ENCODE peak calls at places on chromosomes 11 and 22, in ten cellular contexts. One of them, this sample, is unnamed.

GRCh38 chr11:16611395-16612233 is 126.8 kb upstream of the C11orf58 start:
- DNase-seq in MCF 10A: no peak
- DNase-seq in endothelial cell: no peak
- DNase-seq in fibroblast of the aortic adventitia: no peak
- DNase-seq in Calu3: no peak
- DNase-seq in AG09309: no peak
- DNase-seq in AG04450: no peak
- DNase-seq in suprapubic skin: no peak
- DNase-seq in hepatocyte: peak
- DNase-seq in heart left ventricle: no peak
- DNase-seq in this sample: peak

GRCh38 chr22:45318558-45319318 is 9.0 kb downstream of the FAM118A start:
- DNase-seq in MCF 10A: no peak
- DNase-seq in hepatocyte: no peak
- DNase-seq in Calu3: no peak
- DNase-seq in fibroblast of the aortic adventitia: peak
- DNase-seq in AG04450: no peak
- DNase-seq in endothelial cell: no peak
- DNase-seq in AG09309: peak
- DNase-seq in suprapubic skin: no peak
- DNase-seq in heart left ventricle: no peak
- DNase-seq in this sample: peak

GRCh38 chr11:8768625-8769333 is 86.2 kb downstream of the RPL27A start:
- DNase-seq in endothelial cell: no peak
- DNase-seq in suprapubic skin: no peak
- DNase-seq in Calu3: peak
- DNase-seq in heart left ventricle: peak
- DNase-seq in AG04450: no peak
- DNase-seq in fibroblast of the aortic adventitia: peak
- DNase-seq in AG09309: no peak
- DNase-seq in MCF 10A: peak
- DNase-seq in hepatocyte: peak
- DNase-seq in this sample: no peak

GRCh38 chr11:75532200-75532972 is 6.6 kb upstream of the GDPD5 start:
- DNase-seq in hepatocyte: peak
- DNase-seq in Calu3: peak
- DNase-seq in AG04450: no peak
- DNase-seq in AG09309: no peak
- DNase-seq in suprapubic skin: no peak
- DNase-seq in heart left ventricle: no peak
- DNase-seq in endothelial cell: peak
- DNase-seq in fibroblast of the aortic adventitia: peak
- DNase-seq in MCF 10A: peak
- DNase-seq in this sample: peak

GRCh38 chr11:95337175-95337957 is 106.4 kb upstream of the SESN3 start:
- DNase-seq in endothelial cell: peak
- DNase-seq in suprapubic skin: peak
- DNase-seq in AG04450: no peak
- DNase-seq in hepatocyte: peak
- DNase-seq in heart left ventricle: peak
- DNase-seq in fibroblast of the aortic adventitia: peak
- DNase-seq in AG09309: peak
- DNase-seq in Calu3: no peak
- DNase-seq in MCF 10A: peak
- DNase-seq in this sample: peak

GRCh38 chr22:41320416-41321240 is 19.3 kb downstream of the ZC3H7B start:
- DNase-seq in MCF 10A: no peak
- DNase-seq in fibroblast of the aortic adventitia: no peak
- DNase-seq in endothelial cell: no peak
- DNase-seq in hepatocyte: no peak
- DNase-seq in AG09309: no peak
- DNase-seq in heart left ventricle: no peak
- DNase-seq in suprapubic skin: no peak
- DNase-seq in AG04450: no peak
- DNase-seq in Calu3: no peak
- DNase-seq in this sample: no peak

GRCh38 chr11:22769081-22769480 is 60.5 kb downstream of the SVIP start:
- DNase-seq in fibroblast of the aortic adventitia: no peak
- DNase-seq in AG04450: no peak
- DNase-seq in hepatocyte: no peak
- DNase-seq in MCF 10A: no peak
- DNase-seq in heart left ventricle: no peak
- DNase-seq in Calu3: no peak
- DNase-seq in AG09309: no peak
- DNase-seq in suprapubic skin: no peak
- DNase-seq in endothelial cell: no peak
- DNase-seq in this sample: no peak

GRCh38 chr11:112616292-112617088 is 344.7 kb upstream of the NCAM1 start:
- DNase-seq in AG04450: no peak
- DNase-seq in endothelial cell: no peak
- DNase-seq in fibroblast of the aortic adventitia: no peak
- DNase-seq in AG09309: no peak
- DNase-seq in MCF 10A: no peak
- DNase-seq in hepatocyte: no peak
- DNase-seq in heart left ventricle: no peak
- DNase-seq in suprapubic skin: no peak
- DNase-seq in Calu3: no peak
- DNase-seq in this sample: no peak

GRCh38 chr11:71268706-71269321 is 16.4 kb upstream of the SHANK2 start:
- DNase-seq in endothelial cell: no peak
- DNase-seq in MCF 10A: no peak
- DNase-seq in AG09309: no peak
- DNase-seq in fibroblast of the aortic adventitia: no peak
- DNase-seq in heart left ventricle: no peak
- DNase-seq in hepatocyte: no peak
- DNase-seq in suprapubic skin: peak
- DNase-seq in AG04450: no peak
- DNase-seq in Calu3: no peak
- DNase-seq in this sample: no peak

GRCh38 chr22:43991316-43992020 is 32.6 kb upstream of the PARVB start:
- DNase-seq in AG04450: no peak
- DNase-seq in heart left ventricle: no peak
- DNase-seq in fibroblast of the aortic adventitia: no peak
- DNase-seq in endothelial cell: no peak
- DNase-seq in suprapubic skin: no peak
- DNase-seq in MCF 10A: no peak
- DNase-seq in Calu3: no peak
- DNase-seq in AG09309: no peak
- DNase-seq in hepatocyte: no peak
- DNase-seq in this sample: no peak

GRCh38 chr22:25134028-25134427 is 65.6 kb upstream of the CRYBB3 start:
- DNase-seq in fibroblast of the aortic adventitia: peak
- DNase-seq in suprapubic skin: no peak
- DNase-seq in MCF 10A: peak
- DNase-seq in AG09309: no peak
- DNase-seq in hepatocyte: no peak
- DNase-seq in AG04450: no peak
- DNase-seq in endothelial cell: no peak
- DNase-seq in Calu3: peak
- DNase-seq in heart left ventricle: no peak
- DNase-seq in this sample: no peak

GRCh38 chr22:26476705-26477340 is 6.8 kb downstream of the HPS4 start:
- DNase-seq in AG09309: no peak
- DNase-seq in fibroblast of the aortic adventitia: peak
- DNase-seq in suprapubic skin: no peak
- DNase-seq in AG04450: peak
- DNase-seq in hepatocyte: no peak
- DNase-seq in Calu3: no peak
- DNase-seq in endothelial cell: no peak
- DNase-seq in MCF 10A: no peak
- DNase-seq in heart left ventricle: no peak
- DNase-seq in this sample: no peak

GRCh38 chr11:83219095-83219494 is 25.6 kb downstream of the ANKRD42 start:
- DNase-seq in suprapubic skin: no peak
- DNase-seq in AG09309: no peak
- DNase-seq in AG04450: no peak
- DNase-seq in endothelial cell: peak
- DNase-seq in MCF 10A: peak
- DNase-seq in hepatocyte: peak
- DNase-seq in fibroblast of the aortic adventitia: no peak
- DNase-seq in Calu3: peak
- DNase-seq in heart left ventricle: no peak
- DNase-seq in this sample: no peak
- TF ChIP-seq CTCF in suprapubic skin: no peak
- TF ChIP-seq CTCF in AG09309: peak
- TF ChIP-seq CTCF in AG04450: peak
- TF ChIP-seq CTCF in endothelial cell: no peak
- TF ChIP-seq CTCF in MCF 10A: no peak
- TF ChIP-seq CTCF in hepatocyte: peak
- TF ChIP-seq CTCF in fibroblast of the aortic adventitia: peak
- TF ChIP-seq CTCF in Calu3: peak
- TF ChIP-seq CTCF in heart left ventricle: no peak
- TF ChIP-seq CTCF in this sample: peak

DNA sequence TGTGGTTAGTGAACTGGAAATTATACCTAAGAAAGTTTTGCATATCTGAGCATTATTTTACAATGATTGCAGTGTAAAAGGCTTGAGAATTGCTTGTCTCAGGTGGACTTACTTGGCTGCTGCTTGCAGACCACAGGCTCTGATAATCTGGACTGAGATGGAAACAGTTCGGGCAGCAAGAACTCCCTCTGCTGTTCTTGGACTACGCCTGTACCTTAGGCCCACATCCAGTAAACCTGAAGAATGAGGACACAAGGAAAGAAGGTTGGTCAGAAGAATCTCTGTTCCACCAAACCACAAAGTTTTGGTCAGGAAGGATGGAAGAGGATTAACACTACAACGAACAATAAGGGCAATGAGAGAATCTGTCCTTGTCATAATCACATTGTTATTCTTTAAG is 80.1 kb downstream of the C2CD3 start:
- DNase-seq in endothelial cell: no peak
- DNase-seq in AG09309: no peak
- DNase-seq in heart left ventricle: no peak
- DNase-seq in AG04450: no peak
- DNase-seq in Calu3: peak
- DNase-seq in hepatocyte: no peak
- DNase-seq in suprapubic skin: no peak
- DNase-seq in fibroblast of the aortic adventitia: peak
- DNase-seq in MCF 10A: peak
- DNase-seq in this sample: no peak
- TF ChIP-seq CTCF in endothelial cell: no peak
- TF ChIP-seq CTCF in AG09309: peak
- TF ChIP-seq CTCF in heart left ventricle: no peak
- TF ChIP-seq CTCF in AG04450: peak
- TF ChIP-seq CTCF in Calu3: no peak
- TF ChIP-seq CTCF in hepatocyte: peak
- TF ChIP-seq CTCF in suprapubic skin: no peak
- TF ChIP-seq CTCF in fibroblast of the aortic adventitia: peak
- TF ChIP-seq CTCF in MCF 10A: no peak
- TF ChIP-seq CTCF in this sample: no peak

GRCh38 chr11:134835561-134835960 is 423.5 kb upstream of the B3GAT1 start:
- DNase-seq in heart left ventricle: no peak
- DNase-seq in hepatocyte: no peak
- DNase-seq in suprapubic skin: no peak
- DNase-seq in AG09309: no peak
- DNase-seq in MCF 10A: no peak
- DNase-seq in Calu3: no peak
- DNase-seq in endothelial cell: no peak
- DNase-seq in fibroblast of the aortic adventitia: no peak
- DNase-seq in AG04450: no peak
- DNase-seq in this sample: no peak
- TF ChIP-seq CTCF in heart left ventricle: no peak
- TF ChIP-seq CTCF in hepatocyte: no peak
- TF ChIP-seq CTCF in suprapubic skin: no peak
- TF ChIP-seq CTCF in AG09309: no peak
- TF ChIP-seq CTCF in MCF 10A: no peak
- TF ChIP-seq CTCF in Calu3: no peak
- TF ChIP-seq CTCF in endothelial cell: no peak
- TF ChIP-seq CTCF in fibroblast of the aortic adventitia: no peak
- TF ChIP-seq CTCF in AG04450: no peak
- TF ChIP-seq CTCF in this sample: no peak

GRCh38 chr11:93957553-93957952 is 63.6 kb upstream of the HEPHL1 start:
- DNase-seq in AG04450: no peak
- DNase-seq in Calu3: no peak
- DNase-seq in MCF 10A: no peak
- DNase-seq in hepatocyte: no peak
- DNase-seq in fibroblast of the aortic adventitia: no peak
- DNase-seq in heart left ventricle: no peak
- DNase-seq in suprapubic skin: no peak
- DNase-seq in AG09309: no peak
- DNase-seq in endothelial cell: no peak
- DNase-seq in this sample: no peak

GRCh38 chr11:93952082-93952780 is 68.9 kb upstream of the HEPHL1 start:
- DNase-seq in fibroblast of the aortic adventitia: no peak
- DNase-seq in AG04450: no peak
- DNase-seq in Calu3: no peak
- DNase-seq in MCF 10A: no peak
- DNase-seq in AG09309: no peak
- DNase-seq in hepatocyte: peak
- DNase-seq in suprapubic skin: no peak
- DNase-seq in endothelial cell: no peak
- DNase-seq in heart left ventricle: no peak
- DNase-seq in this sample: no peak
- TF ChIP-seq CTCF in fibroblast of the aortic adventitia: no peak
- TF ChIP-seq CTCF in AG04450: no peak
- TF ChIP-seq CTCF in Calu3: no peak
- TF ChIP-seq CTCF in MCF 10A: no peak
- TF ChIP-seq CTCF in AG09309: no peak
- TF ChIP-seq CTCF in hepatocyte: no peak
- TF ChIP-seq CTCF in suprapubic skin: no peak
- TF ChIP-seq CTCF in endothelial cell: no peak
- TF ChIP-seq CTCF in heart left ventricle: no peak
- TF ChIP-seq CTCF in this sample: no peak

DNA sequence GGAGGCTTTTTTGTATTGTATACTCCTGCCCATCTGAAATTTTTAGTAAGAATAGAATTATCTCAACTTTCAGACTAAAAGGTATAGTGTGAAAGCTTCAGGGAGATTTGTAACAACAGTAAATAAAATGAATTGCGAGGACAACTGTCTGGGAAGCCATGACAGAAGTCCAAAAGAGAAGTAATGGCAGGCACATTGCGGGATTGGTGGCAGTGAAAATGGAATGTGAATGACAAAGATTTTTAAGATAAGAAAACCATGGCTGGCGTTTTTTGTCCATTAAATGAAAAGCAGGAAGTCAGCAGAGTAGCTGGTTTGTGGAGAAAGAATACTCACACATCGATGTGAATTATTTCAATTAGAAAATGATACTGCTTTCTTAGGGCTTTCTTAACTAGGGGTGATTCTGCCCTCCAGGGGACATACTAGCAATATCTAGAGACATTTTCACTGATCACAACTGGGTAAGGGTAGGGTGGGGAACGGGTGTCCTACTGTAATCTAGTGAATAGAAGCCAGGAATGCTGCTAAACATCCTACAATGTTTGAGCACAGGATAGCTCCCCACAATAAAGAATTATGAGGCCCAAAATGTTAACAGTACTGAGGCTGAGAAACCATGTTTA is 1.6 kb downstream of the NPAT start:
- DNase-seq in AG09309: no peak
- DNase-seq in heart left ventricle: no peak
- DNase-seq in MCF 10A: peak
- DNase-seq in fibroblast of the aortic adventitia: peak
- DNase-seq in hepatocyte: no peak
- DNase-seq in suprapubic skin: no peak
- DNase-seq in AG04450: no peak
- DNase-seq in Calu3: no peak
- DNase-seq in endothelial cell: no peak
- DNase-seq in this sample: no peak
- TF ChIP-seq CTCF in AG09309: no peak
- TF ChIP-seq CTCF in heart left ventricle: no peak
- TF ChIP-seq CTCF in MCF 10A: no peak
- TF ChIP-seq CTCF in fibroblast of the aortic adventitia: peak
- TF ChIP-seq CTCF in hepatocyte: peak
- TF ChIP-seq CTCF in suprapubic skin: no peak
- TF ChIP-seq CTCF in AG04450: no peak
- TF ChIP-seq CTCF in Calu3: no peak
- TF ChIP-seq CTCF in endothelial cell: no peak
- TF ChIP-seq CTCF in this sample: no peak

This sample was measured in GM20000.